ENCODE peak calls at places on chromosome 10, in eight cellular contexts. I is A549, X is tibial nerve, L is HCT116, V is adrenal gland, F is ovary, T is body of pancreas, A is upper lobe of left lung. B is an unnamed sample.

GRCh38 chr10:61758440-61758839 is 95.7 kb downstream of the CABCOCO1 start:
- DNase-seq in F (no peak), V (no peak), X (no peak), A (no peak), T (no peak), I (no peak), L (no peak), B (no peak)

GRCh38 chr10:132707121-132707775 is 78.7 kb downstream of the NKX6-2 start:
- DNase-seq in I (no peak), F (no peak), L (no peak), T (no peak), V (no peak), A (peak), X (no peak), B (no peak)

GRCh38 chr10:77836299-77836820 is 90.2 kb downstream of the DLG5 start:
- DNase-seq in A (no peak), V (peak), F (no peak), I (peak), T (peak), L (no peak), X (peak), B (no peak)

GRCh38 chr10:76581685-76582084 is 1055.9 kb downstream of the KCNMA1 start:
- DNase-seq in F (no peak), X (no peak), L (no peak), A (no peak), V (no peak), I (no peak), T (peak), B (no peak)

GRCh38 chr10:49606981-49607535 is 3.1 kb upstream of the SLC18A3 start:
- DNase-seq in L (no peak), X (no peak), A (peak), T (peak), I (peak), V (peak), F (peak), B (peak)

GRCh38 chr10:13892871-13893270 is 306.1 kb downstream of the PRPF18 start:
- DNase-seq in X (no peak), T (no peak), V (no peak), L (no peak), I (no peak), F (no peak), A (no peak), B (no peak)

GRCh38 chr10:60917331-60918280 is 26.4 kb downstream of the RHOBTB1 start:
- DNase-seq in T (no peak), A (no peak), F (no peak), L (no peak), X (no peak), V (no peak), I (no peak), B (no peak)

GRCh38 chr10:126919426-126919825 is 14.2 kb downstream of the DOCK1 start:
- DNase-seq in F (no peak), X (no peak), L (no peak), V (no peak), A (no peak), I (no peak), T (no peak), B (no peak)

GRCh38 chr10:99975942-99976809 is 33.6 kb downstream of the DNMBP start:
- DNase-seq in L (no peak), A (no peak), T (peak), X (no peak), F (no peak), V (no peak), I (no peak), B (no peak)

GRCh38 chr10:96835826-96836365 is 3.8 kb downstream of the LCOR start:
- DNase-seq in I (no peak), F (no peak), X (no peak), A (no peak), T (no peak), V (no peak), L (no peak), B (no peak)

GRCh38 chr10:43396061-43396927 is 12.7 kb downstream of the HNRNPF start:
- DNase-seq in F (peak), V (peak), X (peak), T (peak), A (peak), L (no peak), I (peak), B (peak)
- TF ChIP-seq POLR2A in F (no peak), V (peak), X (no peak), T (peak), A (no peak), L (no peak), I (peak), B (peak)

DNA sequence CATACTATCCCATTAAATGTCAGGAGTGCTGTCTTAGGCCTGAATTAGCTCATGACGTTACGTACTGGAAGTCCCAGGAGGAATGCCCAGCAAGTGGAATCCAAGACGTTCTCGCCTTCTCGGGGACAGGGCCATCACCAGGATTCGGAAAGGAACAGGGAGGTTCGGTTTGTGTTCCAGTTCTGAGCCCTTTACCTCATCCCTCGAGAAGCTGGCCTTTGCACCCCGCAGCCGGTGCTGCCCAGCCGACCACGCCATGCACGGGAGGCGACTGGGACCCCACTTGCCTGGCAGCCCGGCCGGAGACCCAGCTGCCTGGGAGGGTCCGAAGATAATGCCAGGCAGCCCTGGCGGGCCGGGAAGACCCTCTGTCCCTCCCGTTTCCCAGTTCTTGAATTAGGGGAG is 842 bp upstream of the CHST3 start:
- DNase-seq in L (no peak), T (no peak), F (peak), I (no peak), A (peak), V (no peak), X (peak), B (no peak)
- TF ChIP-seq POLR2A in L (no peak), T (no peak), F (no peak), I (no peak), A (peak), V (no peak), X (no peak), B (no peak)

GRCh38 chr10:67849331-67850011 is 11.5 kb upstream of the DNAJC12 start:
- DNase-seq in A (peak), L (peak), X (peak), F (peak), V (peak), T (peak), I (peak), B (peak)
- TF ChIP-seq POLR2A in A (peak), L (peak), X (peak), F (peak), V (peak), T (peak), I (peak), B (peak)

GRCh38 chr10:43420369-43421200 is 11.6 kb upstream of the HNRNPF start:
- DNase-seq in X (peak), A (peak), F (peak), V (peak), T (peak), L (no peak), I (peak), B (peak)
- TF ChIP-seq POLR2A in X (peak), A (peak), F (peak), V (peak), T (peak), L (peak), I (peak), B (peak)

DNA sequence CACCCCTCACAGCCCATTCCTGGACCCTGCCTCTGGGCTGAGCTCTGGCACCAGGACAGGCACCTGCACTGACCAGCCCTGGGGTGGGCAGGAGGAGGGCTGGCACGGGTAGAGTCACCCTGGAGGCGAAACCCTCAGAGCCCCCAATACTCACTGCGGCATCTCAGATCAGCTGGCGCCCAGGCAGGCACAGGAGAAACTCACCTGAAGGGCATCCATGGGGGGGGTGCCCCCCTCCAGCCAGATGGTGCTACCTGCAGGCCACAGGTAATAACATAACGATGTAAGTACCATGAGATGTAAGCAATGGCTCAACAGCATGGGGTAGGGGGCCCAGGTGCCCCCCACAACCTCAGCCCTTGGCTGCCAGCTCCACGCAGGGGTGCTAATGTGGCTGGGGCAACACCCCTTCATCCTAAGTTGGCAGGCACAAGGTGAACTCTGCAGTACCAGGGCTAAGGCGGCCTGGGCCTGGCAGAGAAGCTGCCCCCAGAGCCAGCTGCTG is 12.1 kb upstream of the PYROXD2 start:
- DNase-seq in F (no peak), V (no peak), T (no peak), A (no peak), L (no peak), X (no peak), I (no peak), B (no peak)
- TF ChIP-seq POLR2A in F (no peak), V (no peak), T (no peak), A (no peak), L (no peak), X (no peak), I (no peak), B (no peak)